ENCODE peak calls at places on chromosomes 5 and 9, in nine cellular contexts. Z is OCI-LY7, G is dorsolateral prefrontal cortex, N is HCT116, O is heart right ventricle, W is Peyer's patch, K is heart left ventricle, I is psoas muscle, A is A673. L is an unnamed sample.

GRCh38 chr5:969421-969839 is 39.2 kb upstream of the NKD2 start:
- DNase-seq in Z (no peak), G (no peak), N (no peak), O (no peak), W (no peak), K (peak; percentile 60), I (no peak), A (no peak), L (no peak)

GRCh38 chr9:17793713-17794622 is 215.1 kb downstream of the SH3GL2 start:
- DNase-seq in Z (no peak), G (no peak), N (peak; percentile 6), O (no peak), W (no peak), K (no peak), I (no peak), A (peak; percentile 2), L (peak; percentile 18)

GRCh38 chr5:89313044-89313443 is 430.1 kb upstream of the MEF2C start:
- DNase-seq in Z (no peak), G (no peak), N (peak; percentile 71), O (no peak), W (no peak), K (no peak), I (no peak), A (no peak), L (peak; percentile 50)

GRCh38 chr5:36052542-36052941 is 14.1 kb downstream of the UGT3A2 start:
- DNase-seq in Z (no peak), G (no peak), N (no peak), O (no peak), W (no peak), K (no peak), I (no peak), A (no peak), L (no peak)

GRCh38 chr9:129553277-129553676 is 67.6 kb downstream of the C9orf50 start:
- DNase-seq in Z (no peak), G (no peak), N (no peak), O (no peak), W (no peak), K (peak; percentile 28), I (no peak), A (no peak), L (no peak)

GRCh38 chr5:40570408-40571129 is 109.1 kb upstream of the PTGER4 start:
- DNase-seq in Z (peak; percentile 57), G (no peak), N (no peak), O (no peak), W (no peak), K (no peak), I (no peak), A (no peak), L (no peak)

GRCh38 chr5:67696446-67696845 is 499.8 kb upstream of the CD180 start:
- DNase-seq in Z (no peak), G (no peak), N (no peak), O (no peak), W (no peak), K (no peak), I (no peak), A (no peak), L (no peak)

GRCh38 chr5:168570490-168571328 is 8.5 kb downstream of the PANK3 start:
- DNase-seq in Z (no peak), G (no peak), N (no peak), O (no peak), W (no peak), K (no peak), I (no peak), A (no peak), L (no peak)

GRCh38 chr9:18705763-18706372 is 231.9 kb downstream of the ADAMTSL1 start:
- DNase-seq in Z (no peak), G (no peak), N (no peak), O (no peak), W (no peak), K (no peak), I (no peak), A (no peak), L (no peak)

GRCh38 chr5:7585807-7586206 is 189.9 kb downstream of the ADCY2 start:
- DNase-seq in Z (no peak), G (no peak), N (no peak), O (no peak), W (no peak), K (no peak), I (no peak), A (no peak), L (no peak)

GRCh38 chr5:6752782-6753181 is 39.5 kb downstream of the TENT4A start:
- DNase-seq in Z (no peak), G (no peak), N (no peak), O (no peak), W (no peak), K (no peak), I (no peak), A (no peak), L (no peak)

GRCh38 chr5:25858019-25858418 is 1180.4 kb downstream of the CDH9 start:
- DNase-seq in Z (no peak), G (no peak), N (no peak), O (no peak), W (no peak), K (no peak), I (no peak), A (peak; percentile 1), L (no peak)

GRCh38 chr5:157371655-157372471 is 88.2 kb upstream of the NIPAL4 start:
- DNase-seq in Z (no peak), G (no peak), N (no peak), O (no peak), W (no peak), K (no peak), I (no peak), A (no peak), L (no peak)

GRCh38 chr5:124043456-124043855 is 531.5 kb downstream of the CSNK1G3 start:
- DNase-seq in Z (peak; percentile 27), G (no peak), N (peak; percentile 28), O (no peak), W (no peak), K (no peak), I (no peak), A (peak; percentile 23), L (no peak)

GRCh38 chr5:107470007-107470582 is 200.6 kb downstream of the EFNA5 start:
- DNase-seq in Z (no peak), G (no peak), N (no peak), O (no peak), W (no peak), K (no peak), I (no peak), A (peak; percentile 78), L (no peak)
- H3K27ac ChIP-seq in Z (no peak overlapping the region), G (no peak overlapping the region), N (no peak overlapping the region), O (no peak overlapping the region), W (no peak overlapping the region), K (peak overlapping the region; percentile 43), I (no peak overlapping the region), A (peak overlapping the region; percentile 15), L (peak overlapping the region; percentile 81)

DNA sequence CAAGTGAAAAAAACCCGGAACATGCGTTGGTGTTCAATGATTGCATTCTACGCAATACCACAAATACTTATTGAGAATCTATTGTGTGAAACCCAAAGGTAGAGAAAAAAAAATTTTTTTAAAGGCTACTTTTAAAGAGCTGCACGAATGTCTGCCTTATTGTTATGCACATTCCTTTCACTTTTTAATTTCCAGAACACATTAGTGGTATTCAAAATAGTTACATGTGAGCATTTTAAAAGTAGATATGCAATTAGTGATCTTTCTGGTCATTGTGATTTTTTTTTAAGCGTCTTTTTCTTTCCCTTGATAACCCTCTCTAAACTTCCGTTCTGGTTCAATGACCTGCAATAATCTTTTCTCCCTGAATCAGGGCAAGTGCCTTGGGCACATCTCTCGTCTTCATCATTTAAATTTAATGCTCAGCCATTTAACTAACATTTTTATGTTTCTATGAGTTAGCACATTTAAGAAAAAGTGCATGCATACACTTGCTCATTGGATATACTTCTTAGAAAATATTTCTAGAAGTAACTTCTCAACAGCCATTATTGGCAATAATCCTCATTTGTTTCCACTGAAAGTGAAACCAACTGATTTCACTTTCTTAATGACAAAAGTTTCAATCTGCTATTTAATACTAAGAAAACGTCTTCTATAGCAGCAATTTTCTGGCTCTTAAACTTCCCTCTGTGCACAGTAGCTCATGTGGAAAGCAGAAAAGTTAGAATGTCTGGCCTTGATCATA is 80.3 kb downstream of the CDH6 start:
- DNase-seq in Z (no peak), G (no peak), N (no peak), O (no peak), W (no peak), K (no peak), I (no peak), A (no peak), L (no peak)
- H3K4me3 ChIP-seq in Z (no peak overlapping the region), G (peak overlapping the region; percentile 50), N (no peak overlapping the region), O (peak overlapping the region; percentile 8), W (peak overlapping the region; percentile 26), K (peak overlapping the region; percentile 29), I (peak overlapping the region; percentile 48), A (no peak overlapping the region), L (no peak overlapping the region)

DNA sequence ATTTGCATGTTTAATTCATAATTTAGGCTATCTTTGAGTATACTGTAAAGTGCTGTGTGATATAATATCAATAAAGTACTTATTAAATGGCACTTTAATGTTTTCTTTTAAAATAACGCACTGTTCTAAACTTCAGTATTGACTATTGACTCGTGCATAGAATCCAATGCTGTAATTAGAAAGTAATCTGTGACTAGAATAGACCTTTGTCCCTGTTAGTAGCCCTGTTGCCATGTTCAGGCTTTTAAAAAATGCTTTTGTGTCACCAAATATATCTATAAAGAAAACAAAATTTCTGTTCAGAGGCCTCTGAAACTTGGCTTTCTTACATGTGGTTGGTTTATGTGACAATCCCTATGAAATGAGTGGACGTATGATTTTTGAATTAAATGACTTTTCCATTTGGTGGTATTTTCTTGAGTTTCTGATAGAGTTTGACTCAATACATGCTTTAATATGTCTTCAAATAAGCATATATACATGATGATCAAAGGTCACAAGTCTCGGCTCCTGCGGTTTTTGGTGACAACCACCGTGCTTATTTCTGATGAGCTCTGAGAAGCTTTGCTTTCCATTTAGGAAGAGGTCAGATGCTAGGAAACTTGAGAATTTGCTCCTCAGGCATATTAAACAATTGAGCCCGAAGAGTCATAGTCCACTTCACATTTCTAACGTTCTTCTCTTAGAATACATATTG is 174.7 kb downstream of the NR3C1 start:
- DNase-seq in Z (no peak), G (no peak), N (no peak), O (no peak), W (no peak), K (no peak), I (no peak), A (no peak), L (no peak)
- H3K27ac ChIP-seq in Z (peak overlapping the region; percentile 70), G (no peak overlapping the region), N (no peak overlapping the region), O (no peak overlapping the region), W (no peak overlapping the region), K (no peak overlapping the region), I (no peak overlapping the region), A (no peak overlapping the region), L (no peak overlapping the region)

GRCh38 chr9:87464110-87464991 is 33.3 kb upstream of the DAPK1 start:
- DNase-seq in Z (no peak), G (no peak), N (no peak), O (no peak), W (no peak), K (no peak), I (no peak), A (peak; percentile 52), L (no peak)
- H3K4me3 ChIP-seq in Z (no peak overlapping the region), G (no peak overlapping the region), N (no peak overlapping the region), O (no peak overlapping the region), W (no peak overlapping the region), K (no peak overlapping the region), I (no peak overlapping the region), A (no peak overlapping the region), L (no peak overlapping the region)